ENCODE peak calls at places on chromosomes 4 and X, in seven cellular contexts. C, M, A, J, H, E and R are unnamed samples.

GRCh38 chr4:129233691-129234090 is 137.7 kb downstream of the C4orf33 start:
- DNase-seq in C (no peak), E (no peak), M (no peak), A (no peak), H (no peak), J (no peak), R (no peak)

GRCh38 chr4:113683143-113683542 is 78.4 kb downstream of the CAMK2D start:
- DNase-seq in M (no peak), C (no peak), A (no peak), J (no peak), E (peak), H (no peak), R (no peak)

GRCh38 chrX:140180585-140180984 is 215.3 kb upstream of the CXorf66 start:
- DNase-seq in J (no peak), M (no peak), H (no peak), E (no peak), A (no peak), C (no peak), R (no peak)

GRCh38 chrX:132576945-132577344 is 88.1 kb upstream of the MBNL3 start:
- DNase-seq in C (no peak), J (no peak), H (peak), A (no peak), M (no peak), E (no peak), R (no peak)

GRCh38 chr4:4721636-4722035 is 137.8 kb upstream of the MSX1 start:
- DNase-seq in M (no peak), H (no peak), A (no peak), C (no peak), E (no peak), J (no peak), R (no peak)

GRCh38 chr4:4864940-4865704 is 5.7 kb downstream of the MSX1 start:
- DNase-seq in A (no peak), C (no peak), H (no peak), E (no peak), M (no peak), J (no peak), R (no peak)

GRCh38 chrX:41491267-41492004 is 44.3 kb downstream of the NYX start:
- DNase-seq in C (no peak), J (no peak), H (peak), A (no peak), E (no peak), M (peak), R (no peak)

GRCh38 chr4:4333265-4333706 is 43.2 kb downstream of the ZBTB49 start:
- DNase-seq in A (no peak), J (no peak), E (no peak), M (no peak), C (no peak), H (peak), R (no peak)

GRCh38 chr4:121696140-121696640 is 590 bp downstream of the ANXA5 start:
- DNase-seq in H (peak), A (no peak), M (peak), C (no peak), J (peak), E (peak), R (no peak)

GRCh38 chr4:153205028-153205648 is 895 bp downstream of the TRIM2 start:
- DNase-seq in E (peak), A (peak), J (no peak), C (no peak), M (no peak), H (no peak), R (no peak)

GRCh38 chr4:143355540-143356217 is 19.0 kb downstream of the GAB1 start:
- DNase-seq in H (peak), C (no peak), J (no peak), M (no peak), A (no peak), E (no peak), R (no peak)

GRCh38 chrX:22338740-22339139 is 66.0 kb downstream of the CBLL2 start:
- DNase-seq in H (peak), A (no peak), E (no peak), C (no peak), M (no peak), J (no peak), R (no peak)

GRCh38 chrX:70301716-70302115 is 11.8 kb downstream of the KIF4A start:
- DNase-seq in C (no peak), A (no peak), E (no peak), J (no peak), M (no peak), H (peak), R (no peak)

GRCh38 chr4:103136671-103137445 is 37.2 kb upstream of the BDH2 start:
- DNase-seq in H (no peak), C (no peak), E (no peak), J (no peak), A (no peak), M (no peak), R (no peak)

GRCh38 chr4:51995647-51996046 is 24.5 kb downstream of the LRRC66 start:
- DNase-seq in H (no peak), J (no peak), M (no peak), A (no peak), E (no peak), C (no peak), R (no peak)

GRCh38 chrX:12315526-12315925 is 177.3 kb downstream of the FRMPD4 start:
- DNase-seq in E (no peak), A (no peak), J (no peak), M (no peak), H (no peak), C (no peak), R (no peak)

GRCh38 chr4:155906554-155907247 is 3.2 kb downstream of the TDO2 start:
- DNase-seq in C (no peak), E (no peak), A (peak), M (no peak), J (no peak), H (peak), R (no peak)

GRCh38 chr4:145808021-145808650 is 128.2 kb downstream of the C4orf51 start:
- DNase-seq in A (no peak), J (no peak), H (peak), M (no peak), E (peak), C (no peak), R (peak)

GRCh38 chrX:133921764-133922389 is 63.5 kb downstream of the GPC3 start:
- DNase-seq in H (peak), M (no peak), C (no peak), A (peak), J (no peak), E (peak), R (no peak)

GRCh38 chr4:124737619-124738018 is 25.1 kb upstream of the ANKRD50 start:
- DNase-seq in E (no peak), A (no peak), C (no peak), J (no peak), H (no peak), M (no peak), R (no peak)

GRCh38 chr4:8739820-8740665 is 131.6 kb downstream of the HMX1 start:
- DNase-seq in E (no peak), J (no peak), H (no peak), M (no peak), A (no peak), C (no peak), R (no peak)

GRCh38 chrX:150062292-150063137 is 124.2 kb upstream of the EOLA2 start:
- DNase-seq in M (no peak), H (peak), C (peak), E (no peak), J (no peak), A (no peak), R (no peak)

GRCh38 chrX:57902633-57903032 is 7.6 kb downstream of the ZXDA start:
- DNase-seq in E (no peak), C (no peak), A (no peak), J (no peak), H (no peak), M (no peak), R (no peak)

GRCh38 chr4:118740869-118741268 is 55.7 kb downstream of the METTL14 start:
- DNase-seq in H (peak), A (no peak), E (no peak), J (no peak), C (no peak), M (no peak), R (no peak)

GRCh38 chr4:37389967-37390580 is 145.5 kb downstream of the NWD2 start:
- DNase-seq in A (peak), E (peak), H (peak), J (no peak), M (no peak), C (peak), R (no peak)

GRCh38 chr4:92506933-92507332 is 203.2 kb downstream of the GRID2 start:
- DNase-seq in A (no peak), M (no peak), H (no peak), E (no peak), J (no peak), C (no peak), R (no peak)

GRCh38 chrX:78331708-78332107 is 4.3 kb upstream of the CYSLTR1 start:
- DNase-seq in J (no peak), E (no peak), A (no peak), M (no peak), C (no peak), H (no peak), R (no peak)

GRCh38 chrX:69025802-69026301 is 139.4 kb downstream of the PJA1 start:
- DNase-seq in A (no peak), E (no peak), J (no peak), M (no peak), H (peak), C (no peak), R (no peak)

GRCh38 chrX:86148594-86148993 is 343 bp downstream of the DACH2 start:
- DNase-seq in H (no peak), A (no peak), M (no peak), C (no peak), J (no peak), E (no peak), R (no peak)

GRCh38 chr4:30461218-30461617 is 259.0 kb upstream of the PCDH7 start:
- DNase-seq in J (no peak), C (no peak), A (no peak), H (no peak), M (no peak), E (no peak), R (no peak)

GRCh38 chrX:3345281-3346081 is 971 bp downstream of the MXRA5 start:
- DNase-seq in A (no peak), E (no peak), C (no peak), J (no peak), M (peak), H (peak), R (no peak)

GRCh38 chrX:123740006-123740405 is 7.2 kb upstream of the THOC2 start:
- DNase-seq in M (no peak), J (no peak), E (no peak), C (no peak), A (no peak), H (no peak), R (no peak)

GRCh38 chr4:155889036-155889793 is 14.3 kb upstream of the TDO2 start:
- DNase-seq in H (peak), E (no peak), M (no peak), A (no peak), C (no peak), J (no peak), R (no peak)

GRCh38 chr4:163482197-163482596 is 8.6 kb upstream of the TKTL2 start:
- DNase-seq in J (no peak), E (no peak), H (no peak), M (no peak), A (no peak), C (no peak), R (no peak)

GRCh38 chr4:158169931-158170690 is 2.7 kb downstream of the GASK1B start:
- DNase-seq in E (no peak), C (no peak), J (no peak), M (no peak), A (no peak), H (peak), R (no peak)

GRCh38 chr4:111216791-111217190 is 593.9 kb upstream of the PITX2 start:
- DNase-seq in A (no peak), E (no peak), C (no peak), J (no peak), M (no peak), H (no peak), R (no peak)

GRCh38 chr4:125847518-125847917 is 532.8 kb downstream of the FAT4 start:
- DNase-seq in E (no peak), A (no peak), C (no peak), H (no peak), M (no peak), J (no peak), R (no peak)

GRCh38 chrX:40177489-40177888 is 79.7 kb upstream of the BCOR start:
- DNase-seq in C (no peak), E (no peak), H (no peak), A (no peak), M (no peak), J (no peak), R (no peak)